ENCODE peak calls at places on chromosomes 4 and X, in five cellular contexts. C, F, V, O and T are unnamed samples.

GRCh38 chrX:23952984-23953907 is 45.4 kb downstream of the CXorf58 start:
- DNase-seq in C (no peak), F (no peak), V (no peak), O (no peak), T (peak)

GRCh38 chrX:152897216-152898144 is at the start of gene ZNF185:
- DNase-seq in C (no peak), F (no peak), V (no peak), O (no peak), T (peak)

GRCh38 chr4:156545003-156545785 is 426.4 kb downstream of the PDGFC start:
- DNase-seq in C (no peak), F (no peak), V (no peak), O (no peak), T (peak)

GRCh38 chr4:176575141-176575731 is 217.5 kb downstream of the VEGFC start:
- DNase-seq in C (peak), F (no peak), V (peak), O (no peak), T (no peak)

GRCh38 chr4:6576512-6576911 is 1.5 kb downstream of the MAN2B2 start:
- DNase-seq in C (no peak), F (no peak), V (no peak), O (no peak), T (no peak)

GRCh38 chr4:8262637-8263322 is 6.8 kb upstream of the HTRA3 start:
- DNase-seq in C (no peak), F (no peak), V (no peak), O (no peak), T (no peak)

GRCh38 chrX:150766351-150767044 is 73.3 kb downstream of the MTMR1 start:
- DNase-seq in C (no peak), F (no peak), V (no peak), O (no peak), T (no peak)

GRCh38 chr4:121408-122084 is 2.8 kb upstream of the ZNF718 start:
- DNase-seq in C (no peak), F (no peak), V (no peak), O (no peak), T (no peak)

GRCh38 chrX:9765072-9765736 is 443 bp downstream of the GPR143 start:
- DNase-seq in C (no peak), F (no peak), V (no peak), O (no peak), T (no peak)

DNA sequence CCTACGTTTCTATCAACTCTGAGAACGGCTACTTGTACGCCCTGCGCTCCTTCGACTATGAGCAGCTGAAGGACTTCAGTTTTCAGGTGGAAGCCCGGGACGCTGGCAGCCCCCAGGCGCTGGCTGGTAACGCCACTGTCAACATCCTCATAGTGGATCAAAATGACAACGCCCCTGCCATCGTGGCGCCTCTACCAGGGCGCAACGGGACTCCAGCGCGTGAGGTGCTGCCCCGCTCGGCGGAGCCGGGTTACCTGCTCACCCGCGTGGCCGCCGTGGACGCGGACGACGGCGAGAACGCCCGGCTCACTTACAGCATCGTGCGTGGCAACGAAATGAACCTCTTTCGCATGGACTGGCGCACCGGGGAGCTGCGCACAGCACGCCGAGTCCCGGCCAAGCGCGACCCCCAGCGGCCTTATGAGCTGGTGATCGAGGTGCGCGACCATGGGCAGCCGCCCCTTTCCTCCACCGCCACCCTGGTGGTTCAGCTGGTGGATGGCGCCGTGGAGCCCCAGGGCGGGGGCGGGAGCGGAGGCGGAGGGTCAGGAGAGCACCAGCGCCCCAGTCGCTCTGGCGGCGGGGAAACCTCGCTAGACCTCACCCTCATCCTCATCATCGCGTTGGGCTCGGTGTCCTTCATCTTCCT is 2.7 kb downstream of the PCDH10 start:
- DNase-seq in C (no peak), F (no peak), V (no peak), O (no peak), T (no peak)
- TF ChIP-seq CTCF in C (no peak), F (peak), V (no peak), O (no peak), T (no peak)

GRCh38 chrX:134544189-134544588 is 84.2 kb downstream of the HPRT1 start:
- DNase-seq in C (no peak), F (no peak), V (no peak), O (no peak), T (no peak)
- H3K4me3 ChIP-seq in C (no peak), F (peak), V (no peak), O (no peak), T (no peak)

GRCh38 chr4:53346920-53347852 is 18.7 kb downstream of the SCFD2 start:
- DNase-seq in C (no peak), F (no peak), V (no peak), O (no peak), T (peak)
- TF ChIP-seq CTCF in C (no peak), F (peak), V (no peak), O (no peak), T (no peak)

DNA sequence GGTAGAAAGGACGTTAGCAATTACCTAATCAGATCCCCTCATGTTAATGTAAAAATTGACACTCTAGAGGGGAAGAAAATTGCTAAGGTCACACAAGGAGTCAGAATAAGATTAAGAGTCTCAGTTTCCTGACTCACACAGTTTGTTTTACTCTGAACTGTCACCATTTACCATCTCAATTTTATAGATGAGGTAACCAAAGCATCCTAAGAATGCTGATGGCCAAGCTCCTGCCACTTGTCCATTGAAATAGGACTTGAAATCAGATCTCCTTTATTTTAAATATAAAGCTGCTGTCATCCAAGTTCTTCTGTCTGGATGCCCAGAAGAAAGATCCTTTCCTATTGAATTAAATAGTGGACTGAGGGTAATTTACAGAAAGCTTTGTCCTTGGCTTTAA is 114.8 kb upstream of the VAMP7 start:
- DNase-seq in C (no peak), F (no peak), V (no peak), O (no peak), T (no peak)
- H3K4me3 ChIP-seq in C (no peak), F (peak), V (no peak), O (no peak), T (no peak)

GRCh38 chr4:144754562-144755410 is 108.8 kb downstream of the HHIP start:
- DNase-seq in C (no peak), F (no peak), V (no peak), O (peak), T (peak)
- TF ChIP-seq CTCF in C (peak), F (no peak), V (no peak), O (peak), T (peak)

GRCh38 chrX:41909068-41909467 is 14.3 kb downstream of the CASK start:
- DNase-seq in C (no peak), F (no peak), V (no peak), O (no peak), T (no peak)
- H3K4me3 ChIP-seq in C (no peak), F (no peak), V (no peak), O (no peak), T (no peak)

DNA sequence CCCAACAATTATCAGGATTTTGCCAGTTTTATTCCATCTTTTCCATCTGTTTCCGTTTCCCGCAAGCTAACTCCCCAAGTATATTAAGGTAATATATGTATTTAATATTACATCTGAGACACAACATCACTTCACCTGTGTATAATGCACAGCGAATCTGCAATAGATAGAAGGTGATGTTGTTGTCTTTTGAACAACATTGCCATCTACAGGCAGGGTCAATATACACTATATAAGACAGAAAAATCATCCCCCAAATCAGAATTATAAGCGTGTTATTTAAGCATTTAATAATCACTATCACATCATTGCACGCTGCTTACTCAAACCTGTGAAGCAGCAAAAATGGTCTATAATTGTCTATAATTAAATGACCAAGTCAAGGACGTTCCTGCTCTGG is 1115.5 kb downstream of the NLGN4X start:
- DNase-seq in C (no peak), F (no peak), V (no peak), O (no peak), T (peak)
- TF ChIP-seq CTCF in C (no peak), F (peak), V (no peak), O (no peak), T (peak)

DNA sequence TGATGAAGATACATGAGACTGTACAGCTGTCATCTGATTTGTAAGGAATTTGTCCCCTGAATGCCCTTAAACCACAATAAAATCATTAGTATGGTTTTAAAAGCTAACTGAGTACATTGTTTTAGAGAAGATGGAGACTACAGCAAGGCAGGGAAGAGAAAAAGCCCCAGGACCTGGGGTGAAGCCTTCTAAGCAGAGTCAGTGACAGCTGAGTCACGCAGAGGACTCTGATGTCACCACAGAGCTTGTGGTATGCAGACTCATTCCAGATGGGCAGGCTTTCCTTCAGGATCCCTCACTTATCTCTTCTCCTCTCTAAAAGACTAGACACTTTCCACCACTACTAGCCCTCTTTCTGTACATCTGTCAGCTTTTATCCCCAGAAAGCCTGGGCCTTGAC is 97.1 kb upstream of the ATOH1 start:
- DNase-seq in C (no peak), F (no peak), V (no peak), O (no peak), T (no peak)
- H3K4me3 ChIP-seq in C (no peak), F (no peak), V (no peak), O (no peak), T (no peak)